ENCODE peak calls at places on chromosome 7, in four cellular contexts. One of them, this sample, is unnamed.

GRCh38 chr7:158856883-158857668 is 718 bp downstream of the DYNC2I1 start:
- DNase-seq in GM12891: no peak
- DNase-seq in GM12878: no peak
- DNase-seq in K562: no peak
- DNase-seq in this sample: no peak

GRCh38 chr7:157000047-157000726 is 10.3 kb downstream of the MNX1 start:
- DNase-seq in GM12891: no peak
- DNase-seq in GM12878: no peak
- DNase-seq in K562: peak; percentile 76
- DNase-seq in this sample: no peak

GRCh38 chr7:43123457-43123856 is 11.0 kb downstream of the HECW1 start:
- DNase-seq in GM12891: no peak
- DNase-seq in GM12878: no peak
- DNase-seq in K562: no peak
- DNase-seq in this sample: no peak

GRCh38 chr7:122813845-122814244 is 72.4 kb downstream of the CADPS2 start:
- DNase-seq in GM12891: no peak
- DNase-seq in GM12878: no peak
- DNase-seq in K562: no peak
- DNase-seq in this sample: no peak

GRCh38 chr7:48140001-48140681 is 31.1 kb upstream of the ABCA13 start:
- DNase-seq in GM12891: no peak
- DNase-seq in GM12878: no peak
- DNase-seq in K562: no peak
- DNase-seq in this sample: no peak

GRCh38 chr7:10727636-10728035 is 246.0 kb upstream of the PHF14 start:
- DNase-seq in GM12891: no peak
- DNase-seq in GM12878: no peak
- DNase-seq in K562: no peak
- DNase-seq in this sample: no peak

GRCh38 chr7:7157887-7158271 is 24.5 kb upstream of the C1GALT1 start:
- DNase-seq in GM12891: no peak
- DNase-seq in GM12878: no peak
- DNase-seq in K562: no peak
- DNase-seq in this sample: no peak

GRCh38 chr7:94374231-94374630 is 20.5 kb upstream of the COL1A2 start:
- DNase-seq in GM12891: no peak
- DNase-seq in GM12878: no peak
- DNase-seq in K562: no peak
- DNase-seq in this sample: no peak

GRCh38 chr7:27943261-27943660 is 203.3 kb downstream of the TAX1BP1 start:
- DNase-seq in GM12891: no peak
- DNase-seq in GM12878: no peak
- DNase-seq in K562: no peak
- DNase-seq in this sample: no peak

GRCh38 chr7:149824748-149825566 is 13.2 kb upstream of the ZNF862 start:
- DNase-seq in GM12891: no peak
- DNase-seq in GM12878: no peak
- DNase-seq in K562: peak; percentile 75
- DNase-seq in this sample: no peak

GRCh38 chr7:55775051-55775420 is 87.5 kb downstream of the SEPTIN14 start:
- DNase-seq in GM12891: no peak
- DNase-seq in GM12878: no peak
- DNase-seq in K562: no peak
- DNase-seq in this sample: no peak

GRCh38 chr7:127158659-127159058 is 94.1 kb downstream of the GRM8 start:
- DNase-seq in GM12891: peak; percentile 8
- DNase-seq in GM12878: no peak
- DNase-seq in K562: no peak
- DNase-seq in this sample: no peak

GRCh38 chr7:130721486-130722277 is 12.3 kb downstream of the KLF14 start:
- DNase-seq in GM12891: no peak
- DNase-seq in GM12878: no peak
- DNase-seq in K562: peak; percentile 44
- DNase-seq in this sample: peak; percentile 26

GRCh38 chr7:15215611-15216010 is 313.1 kb upstream of the DGKB start:
- DNase-seq in GM12891: no peak
- DNase-seq in GM12878: no peak
- DNase-seq in K562: no peak
- DNase-seq in this sample: no peak

GRCh38 chr7:151316896-151317295 is 24.7 kb upstream of the NUB1 start:
- DNase-seq in GM12891: no peak
- DNase-seq in GM12878: no peak
- DNase-seq in K562: no peak
- DNase-seq in this sample: no peak

GRCh38 chr7:79933144-79933543 is 201.5 kb upstream of the GNAI1 start:
- DNase-seq in GM12891: no peak
- DNase-seq in GM12878: no peak
- DNase-seq in K562: no peak
- DNase-seq in this sample: no peak

GRCh38 chr7:140592957-140593356 is 47.7 kb downstream of the DENND2A start:
- DNase-seq in GM12891: no peak
- DNase-seq in GM12878: peak; percentile 25
- DNase-seq in K562: no peak
- DNase-seq in this sample: no peak

GRCh38 chr7:155753446-155753965 is 58.8 kb downstream of the SHH start:
- DNase-seq in GM12891: no peak
- DNase-seq in GM12878: no peak
- DNase-seq in K562: no peak
- DNase-seq in this sample: no peak

GRCh38 chr7:91941450-91941849 is 788 bp downstream of the AKAP9 start:
- DNase-seq in GM12891: no peak
- DNase-seq in GM12878: no peak
- DNase-seq in K562: no peak
- DNase-seq in this sample: peak; percentile 61

GRCh38 chr7:15920953-15921352 is 234.5 kb upstream of the MEOX2 start:
- DNase-seq in GM12891: no peak
- DNase-seq in GM12878: no peak
- DNase-seq in K562: no peak
- DNase-seq in this sample: no peak

GRCh38 chr7:140596751-140597424 is 43.7 kb downstream of the DENND2A start:
- DNase-seq in GM12891: no peak
- DNase-seq in GM12878: no peak
- DNase-seq in K562: no peak
- DNase-seq in this sample: no peak

GRCh38 chr7:101983147-101983811 is 165.9 kb downstream of the CUX1 start:
- DNase-seq in GM12891: no peak
- DNase-seq in GM12878: no peak
- DNase-seq in K562: no peak
- DNase-seq in this sample: no peak

GRCh38 chr7:139673230-139673629 is 104.6 kb downstream of the HIPK2 start:
- DNase-seq in GM12891: peak; percentile 30
- DNase-seq in GM12878: peak; percentile 90
- DNase-seq in K562: no peak
- DNase-seq in this sample: no peak

GRCh38 chr7:3537210-3537875 is 236.3 kb downstream of the SDK1 start:
- DNase-seq in GM12891: no peak
- DNase-seq in GM12878: no peak
- DNase-seq in K562: no peak
- DNase-seq in this sample: no peak

GRCh38 chr7:83863906-83864305 is 215.0 kb upstream of the SEMA3E start:
- DNase-seq in GM12891: no peak
- DNase-seq in GM12878: no peak
- DNase-seq in K562: no peak
- DNase-seq in this sample: no peak

GRCh38 chr7:149286811-149287400 is 24.9 kb downstream of the ZNF783 start:
- DNase-seq in GM12891: no peak
- DNase-seq in GM12878: no peak
- DNase-seq in K562: no peak
- DNase-seq in this sample: no peak

GRCh38 chr7:130356121-130356759 is 11.6 kb downstream of the CPA5 start:
- DNase-seq in GM12891: no peak
- DNase-seq in GM12878: no peak
- DNase-seq in K562: no peak
- DNase-seq in this sample: no peak

GRCh38 chr7:110645616-110646015 is 445.3 kb upstream of the LRRN3 start:
- DNase-seq in GM12891: no peak
- DNase-seq in GM12878: no peak
- DNase-seq in K562: no peak
- DNase-seq in this sample: no peak

GRCh38 chr7:94367940-94368339 is 26.8 kb upstream of the COL1A2 start:
- DNase-seq in GM12891: no peak
- DNase-seq in GM12878: no peak
- DNase-seq in K562: no peak
- DNase-seq in this sample: no peak

DNA sequence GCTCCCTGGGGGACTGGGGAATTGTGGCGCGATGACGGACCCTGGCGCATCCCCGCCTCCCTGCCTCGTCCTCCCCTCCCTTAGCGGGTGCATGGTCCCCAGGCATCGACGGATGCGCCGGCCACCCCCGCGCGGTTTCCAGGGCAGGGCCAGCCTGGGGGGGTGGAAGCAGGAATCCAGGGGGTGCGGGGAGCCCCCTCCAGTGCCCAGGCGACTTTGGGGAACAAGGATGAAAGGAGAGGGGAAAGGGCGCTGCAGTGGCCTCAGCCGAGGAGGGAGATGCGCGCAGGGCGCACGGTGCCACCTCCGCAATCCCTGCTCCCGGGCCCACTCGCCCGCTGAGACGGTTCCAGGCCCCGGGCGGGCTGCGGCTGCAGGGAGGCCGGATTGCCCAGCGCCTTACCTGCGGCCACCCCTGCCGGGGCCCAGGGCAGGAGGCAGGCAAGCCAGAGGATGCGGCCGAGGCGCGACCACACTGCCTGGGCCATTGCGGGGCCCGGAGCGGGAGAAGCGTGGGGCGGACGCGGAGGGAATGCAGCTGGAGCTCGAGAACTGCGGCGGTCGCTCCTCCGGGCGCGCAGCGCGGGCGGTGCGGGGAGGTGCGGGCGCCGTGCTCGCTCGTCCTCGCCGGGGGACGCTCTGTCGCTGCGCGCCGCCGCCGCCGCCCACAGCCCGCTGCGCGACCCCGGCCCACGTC is at the start of gene TMEM130:
- DNase-seq in GM12891: no peak
- DNase-seq in GM12878: no peak
- DNase-seq in K562: no peak
- DNase-seq in this sample: no peak
- TF ChIP-seq SPI1 in GM12891: no peak
- TF ChIP-seq SPI1 in GM12878: no peak
- TF ChIP-seq SPI1 in K562: no peak
- TF ChIP-seq SPI1 in this sample: no peak

GRCh38 chr7:2036786-2037185 is 196.0 kb downstream of the MAD1L1 start:
- DNase-seq in GM12891: no peak
- DNase-seq in GM12878: no peak
- DNase-seq in K562: no peak
- DNase-seq in this sample: no peak
- TF ChIP-seq SPI1 in GM12891: no peak
- TF ChIP-seq SPI1 in GM12878: no peak
- TF ChIP-seq SPI1 in K562: no peak
- TF ChIP-seq SPI1 in this sample: no peak

GRCh38 chr7:30755384-30756154 is 3.6 kb downstream of the INMT start:
- DNase-seq in GM12891: no peak
- DNase-seq in GM12878: no peak
- DNase-seq in K562: no peak
- DNase-seq in this sample: no peak
- TF ChIP-seq SPI1 in GM12891: no peak
- TF ChIP-seq SPI1 in GM12878: no peak
- TF ChIP-seq SPI1 in K562: no peak
- TF ChIP-seq SPI1 in this sample: no peak

GRCh38 chr7:31028417-31028988 is 23.6 kb upstream of the ADCYAP1R1 start:
- DNase-seq in GM12891: no peak
- DNase-seq in GM12878: no peak
- DNase-seq in K562: no peak
- DNase-seq in this sample: no peak
- TF ChIP-seq SPI1 in GM12891: no peak
- TF ChIP-seq SPI1 in GM12878: no peak
- TF ChIP-seq SPI1 in K562: no peak
- TF ChIP-seq SPI1 in this sample: no peak

DNA sequence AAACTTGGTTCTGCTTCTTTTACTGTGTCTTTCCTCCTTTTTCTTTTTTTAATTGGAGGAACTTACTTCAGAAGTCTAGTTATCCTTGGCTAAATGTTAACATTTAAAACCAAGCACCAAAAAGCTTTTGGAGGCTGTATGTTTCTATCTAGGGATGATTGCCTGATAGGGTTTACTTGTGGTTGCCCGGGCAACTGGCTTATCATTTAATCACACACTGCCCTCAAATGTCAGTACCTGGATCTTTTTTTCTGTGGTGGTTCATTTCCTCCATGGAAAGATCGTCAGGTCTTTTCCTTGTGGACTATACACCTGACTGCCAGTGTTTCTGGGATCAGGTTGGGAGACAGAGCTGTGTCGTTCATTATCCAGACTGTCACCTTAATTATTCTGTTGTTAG is 173.2 kb downstream of the WNT2 start:
- DNase-seq in GM12891: no peak
- DNase-seq in GM12878: no peak
- DNase-seq in K562: no peak
- DNase-seq in this sample: no peak
- TF ChIP-seq SPI1 in GM12891: no peak
- TF ChIP-seq SPI1 in GM12878: no peak
- TF ChIP-seq SPI1 in K562: no peak
- TF ChIP-seq SPI1 in this sample: no peak

GRCh38 chr7:38492010-38492409 is 139.2 kb downstream of the AMPH start:
- DNase-seq in GM12891: no peak
- DNase-seq in GM12878: no peak
- DNase-seq in K562: no peak
- DNase-seq in this sample: no peak
- TF ChIP-seq SPI1 in GM12891: no peak
- TF ChIP-seq SPI1 in GM12878: no peak
- TF ChIP-seq SPI1 in K562: peak; percentile 15
- TF ChIP-seq SPI1 in this sample: no peak

This sample was measured in HL-60.